ENCODE peak calls at places on chromosomes 3 and 15, in eight cellular contexts. T is suprapubic skin, E is heart left ventricle, P is tibial nerve, N is stomach, W is uterus, I is A549, A is lower leg skin. O is an unnamed sample.

GRCh38 chr3:57164606-57165573 is at the start of gene IL17RD:
- DNase-seq in T (peak), E (peak), P (peak), N (peak), W (peak), I (peak), A (peak), O (peak)

GRCh38 chr3:42652611-42653302 is 740 bp upstream of the ZBTB47 start:
- DNase-seq in T (peak), E (peak), P (peak), N (peak), W (peak), I (peak), A (peak), O (peak)

GRCh38 chr3:172824229-172824628 is 73.7 kb downstream of the ECT2 start:
- DNase-seq in T (no peak), E (no peak), P (no peak), N (no peak), W (no peak), I (no peak), A (no peak), O (no peak)

GRCh38 chr3:195416795-195417194 is 26.0 kb downstream of the ACAP2 start:
- DNase-seq in T (no peak), E (no peak), P (no peak), N (no peak), W (no peak), I (no peak), A (no peak), O (no peak)

GRCh38 chr3:129346690-129347440 is 68.2 kb downstream of the HMCES start:
- DNase-seq in T (no peak), E (no peak), P (no peak), N (no peak), W (no peak), I (no peak), A (no peak), O (no peak)

GRCh38 chr3:165210727-165211126 is 14.5 kb upstream of the SLITRK3 start:
- DNase-seq in T (no peak), E (no peak), P (no peak), N (no peak), W (no peak), I (no peak), A (no peak), O (no peak)

GRCh38 chr3:48026951-48027908 is 11.0 kb upstream of the MAP4 start:
- DNase-seq in T (no peak), E (no peak), P (no peak), N (no peak), W (no peak), I (no peak), A (no peak), O (no peak)

GRCh38 chr15:58298883-58299282 is 132.9 kb upstream of the LIPC start:
- DNase-seq in T (no peak), E (peak), P (no peak), N (no peak), W (no peak), I (no peak), A (no peak), O (no peak)

GRCh38 chr3:152905631-152906030 is 70.7 kb downstream of the P2RY1 start:
- DNase-seq in T (no peak), E (no peak), P (no peak), N (no peak), W (no peak), I (no peak), A (no peak), O (no peak)

GRCh38 chr15:66852064-66852905 is 150.2 kb downstream of the SMAD6 start:
- DNase-seq in T (no peak), E (no peak), P (no peak), N (peak), W (no peak), I (no peak), A (no peak), O (no peak)

GRCh38 chr15:98967096-98967495 is 40.5 kb downstream of the PGPEP1L start:
- DNase-seq in T (no peak), E (no peak), P (no peak), N (no peak), W (no peak), I (no peak), A (no peak), O (no peak)

GRCh38 chr15:94056314-94056713 is 175.0 kb upstream of the MCTP2 start:
- DNase-seq in T (no peak), E (no peak), P (no peak), N (no peak), W (no peak), I (no peak), A (no peak), O (no peak)

GRCh38 chr15:100307241-100307855 is 34.4 kb downstream of the ADAMTS17 start:
- DNase-seq in T (no peak), E (no peak), P (no peak), N (no peak), W (peak), I (no peak), A (no peak), O (no peak)

GRCh38 chr3:78812166-78812565 is 955.6 kb downstream of the ROBO1 start:
- DNase-seq in T (no peak), E (no peak), P (no peak), N (no peak), W (no peak), I (no peak), A (no peak), O (no peak)

GRCh38 chr3:113063126-113063894 is 72.5 kb downstream of the GTPBP8 start:
- DNase-seq in T (no peak), E (no peak), P (no peak), N (no peak), W (no peak), I (no peak), A (no peak), O (no peak)

GRCh38 chr3:140442621-140443020 is 235.2 kb upstream of the TRIM42 start:
- DNase-seq in T (no peak), E (no peak), P (no peak), N (no peak), W (no peak), I (no peak), A (no peak), O (no peak)

GRCh38 chr3:65919841-65920240 is 118.9 kb downstream of the MAGI1 start:
- DNase-seq in T (no peak), E (no peak), P (no peak), N (no peak), W (no peak), I (no peak), A (no peak), O (no peak)

GRCh38 chr3:130925628-130926027 is 31.7 kb downstream of the ATP2C1 start:
- DNase-seq in T (no peak), E (no peak), P (no peak), N (no peak), W (no peak), I (peak), A (no peak), O (no peak)

GRCh38 chr3:190491533-190492054 is 22.3 kb upstream of the IL1RAP start:
- DNase-seq in T (no peak), E (peak), P (no peak), N (no peak), W (no peak), I (no peak), A (no peak), O (no peak)

GRCh38 chr3:123138819-123139517 is 62.8 kb upstream of the SEC22A start:
- DNase-seq in T (no peak), E (no peak), P (no peak), N (no peak), W (peak), I (no peak), A (no peak), O (no peak)

GRCh38 chr15:25950014-25950413 is 86.9 kb upstream of the ATP10A start:
- DNase-seq in T (no peak), E (no peak), P (no peak), N (no peak), W (no peak), I (no peak), A (no peak), O (no peak)

GRCh38 chr15:63923993-63924950 is 90.5 kb upstream of the HERC1 start:
- DNase-seq in T (no peak), E (no peak), P (no peak), N (no peak), W (no peak), I (no peak), A (no peak), O (no peak)

GRCh38 chr3:124632566-124633140 is 97.6 kb upstream of the UMPS start:
- DNase-seq in T (no peak), E (no peak), P (no peak), N (no peak), W (no peak), I (no peak), A (no peak), O (no peak)

GRCh38 chr3:185613016-185613415 is 26.9 kb downstream of the SENP2 start:
- DNase-seq in T (no peak), E (no peak), P (no peak), N (no peak), W (no peak), I (no peak), A (no peak), O (no peak)

GRCh38 chr15:45026646-45027045 is 3.7 kb downstream of the SORD start:
- DNase-seq in T (no peak), E (no peak), P (no peak), N (peak), W (no peak), I (no peak), A (no peak), O (no peak)

GRCh38 chr3:58260261-58260731 is 22.7 kb downstream of the ABHD6 start:
- DNase-seq in T (no peak), E (no peak), P (no peak), N (no peak), W (no peak), I (peak), A (no peak), O (no peak)

GRCh38 chr3:61719278-61719977 is 158.1 kb downstream of the PTPRG start:
- DNase-seq in T (no peak), E (peak), P (no peak), N (no peak), W (no peak), I (no peak), A (no peak), O (no peak)

GRCh38 chr3:194777729-194778128 is 92.0 kb downstream of the FAM43A start:
- DNase-seq in T (no peak), E (no peak), P (no peak), N (no peak), W (no peak), I (no peak), A (no peak), O (no peak)

GRCh38 chr3:64584193-64584592 is 103.6 kb downstream of the ADAMTS9 start:
- DNase-seq in T (no peak), E (no peak), P (no peak), N (no peak), W (no peak), I (no peak), A (no peak), O (no peak)

GRCh38 chr15:94324117-94324826 is 92.9 kb downstream of the MCTP2 start:
- DNase-seq in T (no peak), E (no peak), P (peak), N (peak), W (peak), I (peak), A (peak), O (no peak)

GRCh38 chr15:41483115-41483514 is 10.6 kb upstream of the ITPKA start:
- DNase-seq in T (no peak), E (no peak), P (no peak), N (no peak), W (no peak), I (no peak), A (no peak), O (no peak)

GRCh38 chr3:143482106-143483088 is 362.8 kb downstream of the CHST2 start:
- DNase-seq in T (no peak), E (no peak), P (no peak), N (peak), W (no peak), I (no peak), A (no peak), O (peak)

GRCh38 chr3:146536681-146537080 is 7.7 kb downstream of the PLSCR1 start:
- DNase-seq in T (no peak), E (no peak), P (no peak), N (no peak), W (no peak), I (no peak), A (no peak), O (no peak)

GRCh38 chr3:192246847-192247520 is 480.4 kb downstream of the FGF12 start:
- DNase-seq in T (no peak), E (no peak), P (no peak), N (no peak), W (no peak), I (no peak), A (no peak), O (no peak)

GRCh38 chr3:27165348-27165747 is 203.8 kb downstream of the NEK10 start:
- DNase-seq in T (no peak), E (no peak), P (no peak), N (no peak), W (no peak), I (no peak), A (peak), O (no peak)

GRCh38 chr3:29610781-29611180 is 329.9 kb downstream of the RBMS3 start:
- DNase-seq in T (no peak), E (no peak), P (no peak), N (no peak), W (no peak), I (no peak), A (no peak), O (no peak)

GRCh38 chr15:77457619-77458265 is 37.1 kb downstream of the HMG20A start:
- DNase-seq in T (no peak), E (no peak), P (no peak), N (no peak), W (no peak), I (no peak), A (no peak), O (no peak)

GRCh38 chr15:50353251-50353998 is 1.6 kb downstream of the GABPB1 start:
- DNase-seq in T (no peak), E (no peak), P (no peak), N (no peak), W (no peak), I (peak), A (no peak), O (no peak)

GRCh38 chr3:195119461-195120198 is 151.3 kb downstream of the XXYLT1 start:
- DNase-seq in T (no peak), E (no peak), P (no peak), N (no peak), W (no peak), I (peak), A (no peak), O (no peak)

GRCh38 chr3:174859109-174859735 is at the start of gene NAALADL2:
- DNase-seq in T (no peak), E (no peak), P (no peak), N (no peak), W (no peak), I (no peak), A (no peak), O (no peak)
- H3K4me3 ChIP-seq in T (no peak), E (no peak), P (no peak), N (no peak), W (no peak), I (no peak), A (no peak), O (no peak)

DNA sequence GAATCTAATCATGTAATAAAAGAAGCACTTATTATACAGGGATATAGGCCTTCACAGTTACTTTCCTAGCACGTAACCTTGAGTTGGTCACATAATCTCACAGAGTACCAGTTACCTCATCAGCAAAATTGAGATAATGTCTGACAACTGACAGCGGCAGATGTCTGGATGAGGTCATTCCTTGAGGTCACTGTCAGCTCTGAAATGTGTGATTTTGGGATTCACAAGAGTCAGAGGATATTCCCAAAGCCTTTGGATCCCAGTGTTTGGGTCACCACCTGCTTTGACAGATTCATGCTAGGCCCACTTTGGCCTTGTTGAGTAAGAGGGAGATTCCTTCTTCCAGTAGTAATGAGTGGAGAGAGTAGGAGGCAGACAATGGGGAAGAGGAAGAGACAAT is 151.3 kb upstream of the SEMA6D start:
- DNase-seq in T (no peak), E (no peak), P (no peak), N (no peak), W (no peak), I (no peak), A (no peak), O (no peak)
- TF ChIP-seq POLR2A in T (no peak), E (no peak), P (no peak), N (no peak), W (no peak), I (no peak), A (no peak), O (no peak)

DNA sequence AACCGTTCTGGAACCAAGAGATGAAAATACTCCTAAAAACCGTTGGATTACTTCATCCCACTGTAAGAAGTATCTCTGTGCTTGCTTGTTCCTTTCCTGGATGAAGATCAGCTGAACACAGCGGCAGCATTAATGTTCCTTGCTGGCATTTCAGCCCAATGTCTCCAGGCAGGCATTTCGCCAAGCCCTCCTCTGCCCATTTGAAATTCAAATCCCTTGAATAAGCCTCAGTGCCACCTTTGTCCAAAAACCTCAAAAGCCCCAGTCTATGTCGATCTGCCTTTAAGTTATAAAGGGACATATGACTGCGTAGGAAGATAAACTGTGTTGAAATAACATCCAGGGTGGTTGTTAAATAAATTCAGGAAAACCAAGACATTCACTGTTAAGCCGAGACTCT is 156.8 kb upstream of the PDZRN3 start:
- DNase-seq in T (no peak), E (no peak), P (no peak), N (no peak), W (no peak), I (no peak), A (no peak), O (peak)
- H3K4me3 ChIP-seq in T (no peak), E (no peak), P (no peak), N (no peak), W (no peak), I (no peak), A (no peak), O (peak)

GRCh38 chr3:150763122-150763840 is at the start of gene SIAH2:
- DNase-seq in T (peak), E (peak), P (peak), N (peak), W (peak), I (peak), A (peak), O (peak)
- TF ChIP-seq POLR2A in T (no peak), E (peak), P (peak), N (peak), W (peak), I (peak), A (peak), O (peak)

DNA sequence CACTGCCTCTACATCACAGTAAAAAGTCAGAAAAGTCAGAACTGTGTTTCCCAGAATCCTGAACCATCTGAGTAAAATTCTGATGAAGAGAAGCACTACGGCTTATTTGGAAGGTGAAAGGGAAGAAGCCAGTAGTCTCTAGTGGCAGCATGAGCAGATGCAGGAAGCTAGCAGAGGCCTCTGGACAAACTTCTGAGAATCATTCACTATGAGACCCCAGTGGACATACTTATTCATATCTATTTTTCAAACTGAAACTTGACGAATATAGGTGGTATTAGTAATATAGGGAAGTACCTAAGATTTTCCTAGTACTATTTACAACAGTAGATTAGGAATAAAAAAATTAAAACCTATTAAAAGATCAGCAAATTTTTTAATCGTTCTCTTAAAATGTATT is 272.8 kb upstream of the TTC14 start:
- DNase-seq in T (no peak), E (no peak), P (no peak), N (no peak), W (no peak), I (no peak), A (no peak), O (no peak)
- H3K4me3 ChIP-seq in T (no peak), E (no peak), P (no peak), N (no peak), W (no peak), I (no peak), A (no peak), O (no peak)

O was measured in breast epithelium.